ENCODE peak calls at places on chromosome 22, in five cellular contexts. D is tibial artery; S is CD8-positive, alpha-beta T cell; B is epithelial cell of esophagus; K is GM13977. Z is an unnamed sample.

GRCh38 chr22:31838917-31839316 is 85.1 kb downstream of the DEPDC5 start:
- DNase-seq in D (no peak), S (no peak), B (peak), K (no peak), Z (no peak)

GRCh38 chr22:30422481-30423295 is 2.9 kb upstream of the MTFP1 start:
- DNase-seq in D (peak), S (peak), B (peak), K (no peak), Z (no peak)

GRCh38 chr22:33005476-33005875 is 52.7 kb downstream of the SYN3 start:
- DNase-seq in D (no peak), S (no peak), B (no peak), K (no peak), Z (no peak)

GRCh38 chr22:16958475-16958874 is 49.5 kb downstream of the GAB4 start:
- DNase-seq in D (no peak), S (no peak), B (no peak), K (peak), Z (peak)

GRCh38 chr22:29292379-29292778 is 14.1 kb upstream of the GAS2L1 start:
- DNase-seq in D (no peak), S (no peak), B (no peak), K (no peak), Z (no peak)

GRCh38 chr22:17836977-17837742 is 62.9 kb upstream of the BID start:
- DNase-seq in D (peak), S (no peak), B (peak), K (no peak), Z (no peak)

GRCh38 chr22:47294571-47294970 is 532.1 kb downstream of the TBC1D22A start:
- DNase-seq in D (no peak), S (no peak), B (no peak), K (no peak), Z (no peak)

GRCh38 chr22:42769238-42769573 is 48.5 kb upstream of the A4GALT start:
- DNase-seq in D (no peak), S (no peak), B (no peak), K (no peak), Z (no peak)

GRCh38 chr22:26479043-26479791 is 4.4 kb downstream of the HPS4 start:
- DNase-seq in D (no peak), S (no peak), B (no peak), K (no peak), Z (no peak)
- TF ChIP-seq CTCF in D (no peak), S (no peak), B (peak), K (no peak), Z (no peak)

DNA sequence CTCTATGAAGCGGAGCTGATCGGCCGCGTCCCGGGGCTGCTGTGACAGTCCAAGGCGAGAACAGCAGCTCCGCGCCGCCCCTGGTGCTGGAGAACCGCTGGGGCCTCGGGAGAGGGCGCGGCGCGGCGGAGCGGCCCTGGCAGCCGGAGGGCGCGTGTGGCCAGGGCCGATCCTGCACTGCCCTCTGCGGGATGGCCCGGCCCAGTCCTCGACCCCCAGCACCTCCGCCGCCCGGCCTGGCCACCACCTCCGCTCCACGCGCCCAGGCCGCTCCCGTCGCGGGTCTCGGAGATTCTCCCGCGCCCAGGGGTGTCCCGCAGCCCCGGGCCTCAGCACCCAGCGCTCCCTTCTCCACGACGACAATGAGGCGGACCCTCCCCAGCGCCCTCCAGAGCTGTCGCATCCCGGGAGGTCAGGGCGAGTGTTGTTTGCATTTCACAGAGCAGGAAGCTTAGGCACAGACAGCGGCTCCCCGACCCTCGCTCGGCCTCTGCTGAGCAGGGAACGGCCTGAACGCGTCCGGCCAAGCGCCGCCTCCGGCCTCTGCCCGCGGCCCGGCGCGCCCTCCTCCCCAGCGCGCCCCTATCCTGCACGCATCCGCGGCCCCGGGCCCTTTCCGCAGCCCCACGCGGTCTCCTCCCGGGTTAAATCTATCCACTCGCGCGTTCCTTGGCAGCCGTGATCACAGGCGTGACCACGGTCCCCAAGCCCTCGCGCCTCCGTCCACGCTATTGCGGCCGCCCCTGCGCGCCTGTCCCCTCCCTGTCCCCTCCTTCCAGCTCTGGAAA is 109.7 kb downstream of the WNT7B start:
- DNase-seq in D (no peak), S (no peak), B (no peak), K (no peak), Z (peak)
- TF ChIP-seq CTCF in D (no peak), S (no peak), B (no peak), K (peak), Z (peak)

DNA sequence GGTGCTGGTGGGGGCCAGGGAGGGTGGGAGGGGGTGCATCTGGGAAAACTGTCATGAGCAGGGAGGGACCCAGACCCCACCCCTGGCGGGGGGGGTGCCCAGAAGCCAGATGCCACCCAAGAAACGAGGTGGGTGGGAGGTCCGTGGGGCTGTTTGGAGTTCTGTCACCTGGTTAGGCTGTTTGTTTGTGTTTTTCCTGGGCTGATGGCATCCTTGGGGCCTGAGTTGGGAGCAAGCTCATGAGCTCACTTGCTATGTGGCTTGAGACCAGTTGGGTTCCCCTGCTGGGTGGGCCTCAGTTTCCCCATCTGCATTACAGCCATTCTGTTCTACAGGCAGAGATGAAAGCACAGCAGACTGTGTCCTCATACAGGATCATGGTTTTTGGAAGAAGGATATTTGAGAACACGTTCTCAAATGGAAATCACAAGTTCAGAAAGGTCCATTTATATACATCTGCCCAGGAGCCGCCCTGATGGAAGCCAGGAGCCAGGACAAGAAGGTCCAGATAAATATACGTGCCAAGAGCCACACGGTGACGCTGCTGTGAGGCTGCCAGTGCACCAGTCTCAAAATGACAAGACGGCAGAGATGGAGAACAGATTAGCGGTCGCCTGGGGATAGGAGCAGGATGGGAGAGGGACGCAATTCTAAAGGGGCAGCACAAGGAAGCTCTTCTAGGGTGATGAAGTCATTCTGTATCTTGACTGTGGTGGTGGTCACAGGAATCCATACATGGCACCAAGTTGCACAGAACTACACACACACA is 312.9 kb downstream of the MN1 start:
- DNase-seq in D (peak), S (no peak), B (no peak), K (no peak), Z (no peak)
- TF ChIP-seq CTCF in D (peak), S (no peak), B (no peak), K (no peak), Z (no peak)

DNA sequence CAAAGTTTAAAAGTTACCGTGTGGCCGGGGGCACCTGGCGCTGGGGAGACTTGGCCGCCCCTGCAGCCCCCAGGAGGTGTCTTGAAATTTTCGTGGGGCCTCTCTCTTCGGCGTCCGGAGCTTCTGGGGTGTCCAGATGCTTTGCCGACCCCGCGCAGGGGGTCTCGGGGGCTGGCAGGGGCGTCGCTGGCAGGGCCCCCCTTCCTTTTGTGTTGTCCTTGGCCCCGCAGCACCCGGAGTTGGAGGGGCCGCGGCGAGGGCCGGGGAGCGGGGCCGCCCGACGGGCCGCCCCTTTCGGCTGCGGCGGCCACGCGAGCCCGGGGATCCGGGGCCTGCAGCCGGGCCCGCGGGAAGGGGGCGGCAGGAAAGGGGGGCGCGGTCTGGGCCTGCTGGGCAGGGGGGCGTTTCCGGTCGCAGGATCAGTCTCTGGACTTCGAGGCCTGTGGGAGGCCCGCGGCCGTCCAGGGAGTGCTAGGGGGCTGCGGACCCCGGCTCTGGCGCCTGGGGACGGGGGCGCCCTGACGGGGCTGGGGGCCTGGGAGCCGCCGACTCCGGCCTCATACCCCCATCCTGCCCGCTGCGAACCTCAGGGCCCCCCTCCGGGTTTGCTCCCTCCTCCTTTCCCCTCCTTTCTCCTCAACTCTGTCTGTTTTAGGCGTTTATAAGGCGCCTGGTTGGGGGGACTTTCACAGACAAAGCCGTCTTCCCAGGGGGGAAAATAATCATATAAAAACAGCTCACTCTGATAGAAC is 867 bp downstream of the ZC3H7B start:
- DNase-seq in D (no peak), S (no peak), B (no peak), K (peak), Z (peak)
- TF ChIP-seq CTCF in D (no peak), S (no peak), B (no peak), K (no peak), Z (no peak)

DNA sequence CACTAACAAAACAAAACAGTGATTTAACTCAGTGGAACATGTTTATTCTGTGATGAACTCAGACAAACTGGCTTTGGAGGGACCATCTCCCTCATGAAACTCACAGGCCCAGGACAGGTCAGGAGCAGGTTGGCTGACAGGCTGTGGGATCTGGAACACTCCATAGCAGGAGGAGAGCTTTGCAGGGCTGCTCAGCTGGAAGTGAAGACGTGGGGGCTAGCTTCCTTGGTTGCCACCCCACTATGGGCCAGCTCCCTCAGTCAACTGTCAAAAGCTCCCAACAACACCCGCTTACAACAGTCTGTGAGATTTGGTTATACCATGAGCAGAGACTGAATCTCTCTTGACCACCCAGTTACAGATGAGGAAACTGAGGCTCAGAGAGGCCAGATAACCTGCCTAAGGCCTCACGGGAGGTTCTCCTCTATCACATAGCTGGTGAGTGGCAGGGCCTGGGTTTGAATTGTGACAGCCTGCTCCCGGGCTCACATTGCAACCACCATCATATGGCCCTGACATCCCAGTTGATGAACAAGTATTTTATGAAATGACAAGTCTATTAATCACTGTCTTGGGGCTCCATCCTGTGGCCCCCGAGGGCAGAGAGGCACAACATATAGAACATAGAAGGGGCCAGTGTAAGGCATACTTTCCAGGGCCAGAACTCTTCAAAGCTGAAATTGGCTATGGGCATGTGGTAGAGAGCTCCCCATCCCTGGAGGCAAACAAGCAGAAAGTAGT is 473.4 kb downstream of the MN1 start:
- DNase-seq in D (no peak), S (no peak), B (peak), K (no peak), Z (no peak)
- TF ChIP-seq CTCF in D (no peak), S (no peak), B (no peak), K (no peak), Z (no peak)

GRCh38 chr22:48663297-48663696 is 1164.4 kb downstream of the BRD1 start:
- DNase-seq in D (no peak), S (no peak), B (no peak), K (no peak), Z (no peak)
- TF ChIP-seq CTCF in D (no peak), S (no peak), B (peak), K (peak), Z (no peak)

DNA sequence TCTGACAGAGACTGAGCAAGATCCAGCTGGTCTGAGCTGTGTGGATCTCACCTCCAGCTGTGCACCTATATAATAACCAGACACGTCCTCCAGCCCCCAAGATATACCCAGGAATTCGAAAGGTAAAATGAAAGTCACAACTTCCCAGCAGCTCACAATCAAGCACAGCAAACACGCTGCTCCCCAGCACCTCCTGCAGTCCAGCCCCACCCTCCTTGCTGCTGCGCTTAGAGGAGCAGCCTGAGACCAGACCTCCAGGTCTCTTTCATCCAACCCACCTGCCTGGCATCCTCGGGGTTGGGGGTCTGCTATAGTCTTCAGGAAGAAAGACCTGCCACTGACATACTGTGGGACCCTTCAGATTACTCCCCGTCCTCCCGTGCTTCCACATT is 3.0 kb upstream of the APOL4 start:
- DNase-seq in D (no peak), S (no peak), B (no peak), K (no peak), Z (no peak)
- TF ChIP-seq CTCF in D (no peak), S (no peak), B (no peak), K (no peak), Z (no peak)

GRCh38 chr22:22201185-22201924 is 43.2 kb upstream of the VPREB1 start:
- DNase-seq in D (no peak), S (no peak), B (peak), K (peak), Z (peak)
- TF ChIP-seq CTCF in D (no peak), S (no peak), B (peak), K (peak), Z (peak)

GRCh38 chr22:19705181-19705934 is 8.9 kb upstream of the SEPTIN5 start:
- DNase-seq in D (peak), S (no peak), B (no peak), K (no peak), Z (peak)
- TF ChIP-seq CTCF in D (no peak), S (no peak), B (no peak), K (no peak), Z (no peak)

Z was measured in GM10248.